ENCODE peak calls at places on chromosomes 3 and 15, in seven cellular contexts. One of them, this sample, is unnamed.

GRCh38 chr3:120449701-120450216 is 1.0 kb downstream of the FSTL1 start:
- DNase-seq in iPS DF 6.9: no peak
- DNase-seq in cardiac muscle cell: peak; percentile 37
- DNase-seq in tibial artery: no peak
- DNase-seq in neural progenitor cell: peak; percentile 24
- DNase-seq in bronchial epithelial cell: no peak
- DNase-seq in naive thymus-derived CD4-positive, alpha-beta T cell: no peak
- DNase-seq in this sample: peak; percentile 72

GRCh38 chr3:129312671-129313414 is 34.2 kb downstream of the HMCES start:
- DNase-seq in neural progenitor cell: no peak
- DNase-seq in tibial artery: no peak
- DNase-seq in naive thymus-derived CD4-positive, alpha-beta T cell: no peak
- DNase-seq in bronchial epithelial cell: no peak
- DNase-seq in iPS DF 6.9: no peak
- DNase-seq in cardiac muscle cell: no peak
- DNase-seq in this sample: peak; percentile 14

GRCh38 chr3:108159865-108160264 is 62.4 kb downstream of the IFT57 start:
- DNase-seq in bronchial epithelial cell: peak; percentile 69
- DNase-seq in cardiac muscle cell: no peak
- DNase-seq in neural progenitor cell: no peak
- DNase-seq in tibial artery: no peak
- DNase-seq in iPS DF 6.9: no peak
- DNase-seq in naive thymus-derived CD4-positive, alpha-beta T cell: no peak
- DNase-seq in this sample: peak; percentile 52

GRCh38 chr3:125061646-125062045 is 5.8 kb upstream of the HEG1 start:
- DNase-seq in iPS DF 6.9: no peak
- DNase-seq in naive thymus-derived CD4-positive, alpha-beta T cell: no peak
- DNase-seq in bronchial epithelial cell: no peak
- DNase-seq in neural progenitor cell: no peak
- DNase-seq in tibial artery: no peak
- DNase-seq in cardiac muscle cell: no peak
- DNase-seq in this sample: no peak

GRCh38 chr3:59611649-59612431 is 562.0 kb upstream of the CFAP20DC start:
- DNase-seq in tibial artery: no peak
- DNase-seq in naive thymus-derived CD4-positive, alpha-beta T cell: no peak
- DNase-seq in bronchial epithelial cell: no peak
- DNase-seq in cardiac muscle cell: no peak
- DNase-seq in iPS DF 6.9: no peak
- DNase-seq in neural progenitor cell: no peak
- DNase-seq in this sample: no peak

GRCh38 chr15:82680200-82681102 is 29.2 kb downstream of the AP3B2 start:
- DNase-seq in naive thymus-derived CD4-positive, alpha-beta T cell: peak; percentile 84
- DNase-seq in tibial artery: no peak
- DNase-seq in neural progenitor cell: peak; percentile 89
- DNase-seq in bronchial epithelial cell: peak; percentile 64
- DNase-seq in iPS DF 6.9: peak; percentile 80
- DNase-seq in cardiac muscle cell: peak; percentile 86
- DNase-seq in this sample: no peak

GRCh38 chr3:84960994-84961393 is 2.2 kb downstream of the CADM2 start:
- DNase-seq in neural progenitor cell: peak; percentile 16
- DNase-seq in cardiac muscle cell: no peak
- DNase-seq in iPS DF 6.9: no peak
- DNase-seq in naive thymus-derived CD4-positive, alpha-beta T cell: no peak
- DNase-seq in tibial artery: no peak
- DNase-seq in bronchial epithelial cell: no peak
- DNase-seq in this sample: no peak

GRCh38 chr15:98164573-98164972 is 204.1 kb downstream of the ARRDC4 start:
- DNase-seq in naive thymus-derived CD4-positive, alpha-beta T cell: no peak
- DNase-seq in iPS DF 6.9: no peak
- DNase-seq in bronchial epithelial cell: peak; percentile 50
- DNase-seq in tibial artery: no peak
- DNase-seq in cardiac muscle cell: no peak
- DNase-seq in neural progenitor cell: no peak
- DNase-seq in this sample: no peak

GRCh38 chr3:89072671-89073070 is 34.8 kb upstream of the EPHA3 start:
- DNase-seq in neural progenitor cell: no peak
- DNase-seq in cardiac muscle cell: no peak
- DNase-seq in iPS DF 6.9: no peak
- DNase-seq in naive thymus-derived CD4-positive, alpha-beta T cell: no peak
- DNase-seq in bronchial epithelial cell: no peak
- DNase-seq in tibial artery: no peak
- DNase-seq in this sample: no peak

GRCh38 chr15:58203537-58203936 is 65.4 kb downstream of the AQP9 start:
- DNase-seq in neural progenitor cell: no peak
- DNase-seq in iPS DF 6.9: no peak
- DNase-seq in cardiac muscle cell: no peak
- DNase-seq in naive thymus-derived CD4-positive, alpha-beta T cell: no peak
- DNase-seq in bronchial epithelial cell: no peak
- DNase-seq in tibial artery: no peak
- DNase-seq in this sample: peak; percentile 94

GRCh38 chr15:33907326-33907725 is 61.0 kb upstream of the CHRM5 start:
- DNase-seq in neural progenitor cell: no peak
- DNase-seq in tibial artery: no peak
- DNase-seq in bronchial epithelial cell: no peak
- DNase-seq in cardiac muscle cell: no peak
- DNase-seq in iPS DF 6.9: no peak
- DNase-seq in naive thymus-derived CD4-positive, alpha-beta T cell: no peak
- DNase-seq in this sample: no peak

GRCh38 chr3:126050050-126050392 is 33.9 kb downstream of the SLC41A3 start:
- DNase-seq in bronchial epithelial cell: no peak
- DNase-seq in cardiac muscle cell: no peak
- DNase-seq in iPS DF 6.9: no peak
- DNase-seq in tibial artery: no peak
- DNase-seq in naive thymus-derived CD4-positive, alpha-beta T cell: no peak
- DNase-seq in neural progenitor cell: no peak
- DNase-seq in this sample: no peak

GRCh38 chr15:82587805-82588204 is 47.5 kb upstream of the RPS17 start:
- DNase-seq in bronchial epithelial cell: no peak
- DNase-seq in iPS DF 6.9: no peak
- DNase-seq in cardiac muscle cell: no peak
- DNase-seq in tibial artery: no peak
- DNase-seq in naive thymus-derived CD4-positive, alpha-beta T cell: no peak
- DNase-seq in neural progenitor cell: peak; percentile 16
- DNase-seq in this sample: no peak

GRCh38 chr3:101847328-101847727 is 2.0 kb upstream of the NFKBIZ start:
- DNase-seq in iPS DF 6.9: no peak
- DNase-seq in cardiac muscle cell: no peak
- DNase-seq in bronchial epithelial cell: peak; percentile 62
- DNase-seq in naive thymus-derived CD4-positive, alpha-beta T cell: no peak
- DNase-seq in tibial artery: no peak
- DNase-seq in neural progenitor cell: no peak
- DNase-seq in this sample: no peak

GRCh38 chr3:101848754-101849713 is at the start of gene NFKBIZ:
- DNase-seq in cardiac muscle cell: peak; percentile 95
- DNase-seq in bronchial epithelial cell: peak; percentile 87
- DNase-seq in naive thymus-derived CD4-positive, alpha-beta T cell: peak; percentile 86
- DNase-seq in neural progenitor cell: peak; percentile 95
- DNase-seq in tibial artery: peak; percentile 94
- DNase-seq in iPS DF 6.9: no peak
- DNase-seq in this sample: peak; percentile 97

GRCh38 chr3:101846709-101847108 is 2.6 kb upstream of the NFKBIZ start:
- DNase-seq in iPS DF 6.9: no peak
- DNase-seq in cardiac muscle cell: no peak
- DNase-seq in naive thymus-derived CD4-positive, alpha-beta T cell: no peak
- DNase-seq in tibial artery: no peak
- DNase-seq in neural progenitor cell: no peak
- DNase-seq in bronchial epithelial cell: no peak
- DNase-seq in this sample: no peak

GRCh38 chr3:101849714-101850326 is 506 bp downstream of the NFKBIZ start:
- DNase-seq in bronchial epithelial cell: no peak
- DNase-seq in neural progenitor cell: peak; percentile 74
- DNase-seq in cardiac muscle cell: peak; percentile 52
- DNase-seq in tibial artery: peak; percentile 46
- DNase-seq in naive thymus-derived CD4-positive, alpha-beta T cell: peak; percentile 52
- DNase-seq in iPS DF 6.9: no peak
- DNase-seq in this sample: no peak

GRCh38 chr3:101848326-101848725 is 988 bp upstream of the NFKBIZ start:
- DNase-seq in bronchial epithelial cell: no peak
- DNase-seq in iPS DF 6.9: no peak
- DNase-seq in naive thymus-derived CD4-positive, alpha-beta T cell: no peak
- DNase-seq in tibial artery: no peak
- DNase-seq in cardiac muscle cell: no peak
- DNase-seq in neural progenitor cell: no peak
- DNase-seq in this sample: no peak
- H3K4me3 ChIP-seq in bronchial epithelial cell: no peak overlapping the region
- H3K4me3 ChIP-seq in iPS DF 6.9: no peak overlapping the region
- H3K4me3 ChIP-seq in naive thymus-derived CD4-positive, alpha-beta T cell: no peak overlapping the region
- H3K4me3 ChIP-seq in tibial artery: peak overlapping the region; percentile 99
- H3K4me3 ChIP-seq in cardiac muscle cell: peak overlapping the region; percentile 97
- H3K4me3 ChIP-seq in neural progenitor cell: peak overlapping the region; percentile 94
- H3K4me3 ChIP-seq in this sample: no peak overlapping the region

GRCh38 chr3:16885948-16886683 is 1.4 kb downstream of the PLCL2 start:
- DNase-seq in naive thymus-derived CD4-positive, alpha-beta T cell: peak; percentile 31
- DNase-seq in neural progenitor cell: no peak
- DNase-seq in tibial artery: no peak
- DNase-seq in cardiac muscle cell: no peak
- DNase-seq in iPS DF 6.9: no peak
- DNase-seq in bronchial epithelial cell: peak; percentile 10
- DNase-seq in this sample: peak; percentile 40

GRCh38 chr3:16888785-16889607 is 4.2 kb downstream of the PLCL2 start:
- DNase-seq in cardiac muscle cell: no peak
- DNase-seq in tibial artery: no peak
- DNase-seq in naive thymus-derived CD4-positive, alpha-beta T cell: peak; percentile 33
- DNase-seq in iPS DF 6.9: no peak
- DNase-seq in bronchial epithelial cell: no peak
- DNase-seq in neural progenitor cell: no peak
- DNase-seq in this sample: no peak

GRCh38 chr3:16885588-16885903 is 791 bp downstream of the PLCL2 start:
- DNase-seq in cardiac muscle cell: no peak
- DNase-seq in neural progenitor cell: no peak
- DNase-seq in naive thymus-derived CD4-positive, alpha-beta T cell: no peak
- DNase-seq in iPS DF 6.9: no peak
- DNase-seq in bronchial epithelial cell: peak; percentile 9
- DNase-seq in tibial artery: no peak
- DNase-seq in this sample: no peak

GRCh38 chr3:16884748-16885587 is at the start of gene PLCL2:
- DNase-seq in neural progenitor cell: peak; percentile 76
- DNase-seq in iPS DF 6.9: no peak
- DNase-seq in naive thymus-derived CD4-positive, alpha-beta T cell: peak; percentile 74
- DNase-seq in bronchial epithelial cell: peak; percentile 11
- DNase-seq in cardiac muscle cell: peak; percentile 69
- DNase-seq in tibial artery: peak; percentile 30
- DNase-seq in this sample: peak; percentile 60

GRCh38 chr3:16887130-16887529 is 2.4 kb downstream of the PLCL2 start:
- DNase-seq in neural progenitor cell: no peak
- DNase-seq in iPS DF 6.9: no peak
- DNase-seq in cardiac muscle cell: no peak
- DNase-seq in tibial artery: no peak
- DNase-seq in bronchial epithelial cell: no peak
- DNase-seq in naive thymus-derived CD4-positive, alpha-beta T cell: no peak
- DNase-seq in this sample: no peak
- H3K4me3 ChIP-seq in neural progenitor cell: no peak overlapping the region
- H3K4me3 ChIP-seq in iPS DF 6.9: no peak overlapping the region
- H3K4me3 ChIP-seq in cardiac muscle cell: peak overlapping the region; percentile 54
- H3K4me3 ChIP-seq in tibial artery: no peak overlapping the region
- H3K4me3 ChIP-seq in bronchial epithelial cell: no peak overlapping the region
- H3K4me3 ChIP-seq in naive thymus-derived CD4-positive, alpha-beta T cell: peak overlapping the region; percentile 91
- H3K4me3 ChIP-seq in this sample: no peak overlapping the region

GRCh38 chr15:79089331-79089889 is 1.2 kb downstream of the RASGRF1 start:
- DNase-seq in neural progenitor cell: peak; percentile 82
- DNase-seq in bronchial epithelial cell: no peak
- DNase-seq in naive thymus-derived CD4-positive, alpha-beta T cell: no peak
- DNase-seq in iPS DF 6.9: no peak
- DNase-seq in tibial artery: no peak
- DNase-seq in cardiac muscle cell: peak; percentile 44
- DNase-seq in this sample: no peak

GRCh38 chr15:79089890-79090486 is 592 bp downstream of the RASGRF1 start:
- DNase-seq in naive thymus-derived CD4-positive, alpha-beta T cell: no peak
- DNase-seq in bronchial epithelial cell: no peak
- DNase-seq in neural progenitor cell: peak; percentile 44
- DNase-seq in tibial artery: no peak
- DNase-seq in iPS DF 6.9: no peak
- DNase-seq in cardiac muscle cell: no peak
- DNase-seq in this sample: no peak

GRCh38 chr15:79091204-79091867 is 756 bp upstream of the RASGRF1 start:
- DNase-seq in naive thymus-derived CD4-positive, alpha-beta T cell: no peak
- DNase-seq in bronchial epithelial cell: no peak
- DNase-seq in iPS DF 6.9: no peak
- DNase-seq in tibial artery: no peak
- DNase-seq in neural progenitor cell: peak; percentile 75
- DNase-seq in cardiac muscle cell: peak; percentile 43
- DNase-seq in this sample: peak; percentile 12

GRCh38 chr15:79092382-79092781 is 1.8 kb upstream of the RASGRF1 start:
- DNase-seq in tibial artery: no peak
- DNase-seq in iPS DF 6.9: no peak
- DNase-seq in neural progenitor cell: no peak
- DNase-seq in naive thymus-derived CD4-positive, alpha-beta T cell: no peak
- DNase-seq in cardiac muscle cell: no peak
- DNase-seq in bronchial epithelial cell: no peak
- DNase-seq in this sample: no peak

DNA sequence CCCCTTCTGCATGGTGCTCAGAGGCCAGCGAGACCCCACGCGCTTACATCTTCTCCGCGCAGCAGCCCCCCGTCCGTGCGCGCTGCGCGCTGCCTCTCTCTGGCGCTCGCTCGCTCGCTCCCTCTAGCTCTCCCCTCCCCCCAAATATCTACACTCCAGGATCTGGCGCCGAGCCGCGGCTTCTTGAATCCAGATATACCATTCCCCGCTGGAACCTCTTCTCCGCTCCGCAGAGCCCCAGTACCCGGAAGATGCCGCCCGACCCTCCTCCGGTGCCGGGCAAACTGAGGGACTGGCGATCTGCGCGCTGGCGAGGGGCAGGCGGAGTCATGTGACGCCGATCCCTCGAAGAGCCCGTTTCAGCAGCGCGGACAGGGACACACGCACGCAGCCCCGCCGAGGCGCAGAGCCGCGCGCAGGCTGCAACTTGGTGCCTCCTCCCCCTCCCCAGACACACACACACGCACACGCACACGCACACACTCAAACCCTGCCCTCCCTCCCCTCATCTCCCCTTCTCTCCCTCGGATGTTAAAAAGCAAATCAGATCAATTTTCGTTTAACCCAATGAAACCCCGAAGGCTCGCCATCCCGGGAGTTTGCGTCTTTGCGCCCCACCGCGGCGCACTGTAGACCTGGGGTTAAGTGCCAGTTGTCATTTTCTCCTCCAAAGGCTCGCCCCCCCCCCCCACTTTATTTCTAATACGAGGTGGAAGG is at the start of gene RASGRF1:
- DNase-seq in cardiac muscle cell: peak; percentile 28
- DNase-seq in naive thymus-derived CD4-positive, alpha-beta T cell: no peak
- DNase-seq in tibial artery: no peak
- DNase-seq in bronchial epithelial cell: no peak
- DNase-seq in neural progenitor cell: peak; percentile 74
- DNase-seq in iPS DF 6.9: no peak
- DNase-seq in this sample: peak; percentile 4
- H3K4me3 ChIP-seq in cardiac muscle cell: peak within 1 kb of the TSS; percentile 20
- H3K4me3 ChIP-seq in naive thymus-derived CD4-positive, alpha-beta T cell: no peak within 1 kb of the TSS
- H3K4me3 ChIP-seq in tibial artery: peak within 1 kb of the TSS; percentile 34
- H3K4me3 ChIP-seq in bronchial epithelial cell: no peak within 1 kb of the TSS
- H3K4me3 ChIP-seq in neural progenitor cell: peak within 1 kb of the TSS; percentile 52
- H3K4me3 ChIP-seq in iPS DF 6.9: peak within 1 kb of the TSS; percentile 47
- H3K4me3 ChIP-seq in this sample: no peak within 1 kb of the TSS

GRCh38 chr3:153670577-153670976 is 450.6 kb upstream of the ARHGEF26 start:
- DNase-seq in tibial artery: no peak
- DNase-seq in naive thymus-derived CD4-positive, alpha-beta T cell: no peak
- DNase-seq in cardiac muscle cell: no peak
- DNase-seq in neural progenitor cell: no peak
- DNase-seq in bronchial epithelial cell: no peak
- DNase-seq in iPS DF 6.9: no peak
- DNase-seq in this sample: no peak
- H3K4me3 ChIP-seq in tibial artery: no peak overlapping the region
- H3K4me3 ChIP-seq in naive thymus-derived CD4-positive, alpha-beta T cell: no peak overlapping the region
- H3K4me3 ChIP-seq in cardiac muscle cell: no peak overlapping the region
- H3K4me3 ChIP-seq in neural progenitor cell: no peak overlapping the region
- H3K4me3 ChIP-seq in bronchial epithelial cell: no peak overlapping the region
- H3K4me3 ChIP-seq in iPS DF 6.9: no peak overlapping the region
- H3K4me3 ChIP-seq in this sample: no peak overlapping the region

GRCh38 chr3:186044973-186045372 is 63.9 kb downstream of the ETV5 start:
- DNase-seq in tibial artery: no peak
- DNase-seq in neural progenitor cell: peak; percentile 88
- DNase-seq in iPS DF 6.9: no peak
- DNase-seq in bronchial epithelial cell: no peak
- DNase-seq in cardiac muscle cell: no peak
- DNase-seq in naive thymus-derived CD4-positive, alpha-beta T cell: no peak
- DNase-seq in this sample: no peak
- H3K4me3 ChIP-seq in tibial artery: no peak overlapping the region
- H3K4me3 ChIP-seq in neural progenitor cell: peak overlapping the region; percentile 14
- H3K4me3 ChIP-seq in iPS DF 6.9: no peak overlapping the region
- H3K4me3 ChIP-seq in bronchial epithelial cell: no peak overlapping the region
- H3K4me3 ChIP-seq in cardiac muscle cell: no peak overlapping the region
- H3K4me3 ChIP-seq in naive thymus-derived CD4-positive, alpha-beta T cell: no peak overlapping the region
- H3K4me3 ChIP-seq in this sample: no peak overlapping the region